ENCODE peak calls at places on chromosomes 3 and 15, in eight cellular contexts. B, F, E, U, S, H, C and D are unnamed samples.

GRCh38 chr15:96356494-96357455 is 26.3 kb downstream of the NR2F2 start:
- DNase-seq in B (peak; percentile 61), F (no peak), E (peak; percentile 24), U (peak; percentile 93), S (peak; percentile 37), H (peak; percentile 49), C (peak; percentile 82), D (no peak)

GRCh38 chr3:186985713-186986364 is 55.5 kb downstream of the ST6GAL1 start:
- DNase-seq in B (peak; percentile 65), F (no peak), E (no peak), U (peak; percentile 57), S (no peak), H (no peak), C (no peak), D (no peak)

GRCh38 chr3:48609088-48610005 is at the start of gene UQCRC1:
- DNase-seq in B (peak; percentile 95), F (peak; percentile 53), E (peak; percentile 90), U (peak; percentile 95), S (peak; percentile 87), H (peak; percentile 83), C (peak; percentile 95), D (peak; percentile 85)

GRCh38 chr3:172256101-172256687 is 192.1 kb downstream of the GHSR start:
- DNase-seq in B (no peak), F (no peak), E (no peak), U (no peak), S (no peak), H (peak; percentile 24), C (no peak), D (no peak)

GRCh38 chr3:115927210-115927609 is 303.9 kb downstream of the GAP43 start:
- DNase-seq in B (no peak), F (no peak), E (no peak), U (no peak), S (no peak), H (no peak), C (no peak), D (no peak)

GRCh38 chr3:37107846-37108245 is 66.5 kb downstream of the LRRFIP2 start:
- DNase-seq in B (no peak), F (no peak), E (no peak), U (no peak), S (no peak), H (no peak), C (no peak), D (no peak)

GRCh38 chr15:68031406-68031805 is 22.7 kb upstream of the PIAS1 start:
- DNase-seq in B (no peak), F (no peak), E (no peak), U (no peak), S (no peak), H (no peak), C (no peak), D (no peak)

GRCh38 chr3:52005571-52005986 is 9.9 kb upstream of the RPL29 start:
- DNase-seq in B (no peak), F (no peak), E (no peak), U (no peak), S (no peak), H (peak; percentile 54), C (no peak), D (no peak)

GRCh38 chr15:72764656-72765055 is 18.9 kb downstream of the ADPGK start:
- DNase-seq in B (no peak), F (no peak), E (no peak), U (no peak), S (no peak), H (no peak), C (no peak), D (no peak)

GRCh38 chr15:31391687-31392671 is 65.3 kb downstream of the KLF13 start:
- DNase-seq in B (peak; percentile 75), F (no peak), E (peak; percentile 75), U (peak; percentile 83), S (peak; percentile 62), H (peak; percentile 52), C (peak; percentile 90), D (no peak)

GRCh38 chr3:152376351-152377183 is 107.8 kb downstream of the MBNL1 start:
- DNase-seq in B (peak; percentile 56), F (no peak), E (no peak), U (no peak), S (no peak), H (peak; percentile 10), C (no peak), D (no peak)

GRCh38 chr3:115648559-115648958 is 25.2 kb downstream of the GAP43 start:
- DNase-seq in B (no peak), F (no peak), E (no peak), U (no peak), S (no peak), H (no peak), C (no peak), D (no peak)

GRCh38 chr15:69783211-69783610 is 314.5 kb downstream of the TLE3 start:
- DNase-seq in B (no peak), F (no peak), E (no peak), U (no peak), S (no peak), H (no peak), C (no peak), D (no peak)

GRCh38 chr15:62067448-62068044 is 769 bp downstream of the C2CD4A start:
- DNase-seq in B (no peak), F (no peak), E (peak; percentile 24), U (peak; percentile 37), S (peak; percentile 3), H (no peak), C (no peak), D (no peak)

GRCh38 chr15:77781131-77782051 is 148.7 kb upstream of the LINGO1 start:
- DNase-seq in B (no peak), F (no peak), E (no peak), U (no peak), S (no peak), H (peak; percentile 45), C (no peak), D (no peak)

GRCh38 chr3:37824090-37824953 is 37.4 kb upstream of the CTDSPL start:
- DNase-seq in B (no peak), F (no peak), E (no peak), U (no peak), S (no peak), H (no peak), C (no peak), D (no peak)

GRCh38 chr3:50300681-50301254 is 1.6 kb upstream of the HYAL3 start:
- DNase-seq in B (no peak), F (no peak), E (no peak), U (no peak), S (no peak), H (no peak), C (peak; percentile 40), D (no peak)

GRCh38 chr3:40546811-40547210 is 22.1 kb downstream of the ZNF621 start:
- DNase-seq in B (no peak), F (no peak), E (no peak), U (no peak), S (no peak), H (no peak), C (no peak), D (no peak)

GRCh38 chr15:59833366-59833765 is 144.2 kb upstream of the BNIP2 start:
- DNase-seq in B (no peak), F (no peak), E (no peak), U (no peak), S (no peak), H (no peak), C (no peak), D (no peak)

GRCh38 chr3:45881031-45882022 is 5.0 kb upstream of the CCR9 start:
- DNase-seq in B (no peak), F (no peak), E (peak; percentile 45), U (no peak), S (peak; percentile 17), H (peak; percentile 22), C (peak; percentile 81), D (no peak)

GRCh38 chr3:131612745-131613144 is 110.0 kb upstream of the MRPL3 start:
- DNase-seq in B (no peak), F (no peak), E (no peak), U (no peak), S (no peak), H (no peak), C (no peak), D (no peak)

GRCh38 chr3:37993811-37994638 is 3.4 kb downstream of the VILL start:
- DNase-seq in B (peak; percentile 64), F (no peak), E (peak; percentile 58), U (peak; percentile 50), S (peak; percentile 30), H (peak; percentile 73), C (peak; percentile 85), D (no peak)

GRCh38 chr3:4995500-4996053 is 16.3 kb downstream of the BHLHE40 start:
- DNase-seq in B (no peak), F (no peak), E (no peak), U (no peak), S (no peak), H (no peak), C (peak; percentile 33), D (no peak)